ENCODE peak calls at places on chromosomes 6 and 20, in eight cellular contexts. One of them, this sample, is unnamed.

GRCh38 chr20:45358282-45359068 is 4.5 kb upstream of the SYS1 start:
- DNase-seq in ovary: peak
- DNase-seq in colonic mucosa: no peak
- DNase-seq in kidney tubule cell: peak
- DNase-seq in RPMI8226: no peak
- DNase-seq in PC-3: no peak
- DNase-seq in AG10803: peak
- DNase-seq in NCI-H460: no peak
- DNase-seq in this sample: no peak

GRCh38 chr6:137968901-137969300 is 101.8 kb downstream of the TNFAIP3 start:
- DNase-seq in ovary: no peak
- DNase-seq in colonic mucosa: no peak
- DNase-seq in kidney tubule cell: no peak
- DNase-seq in RPMI8226: no peak
- DNase-seq in PC-3: no peak
- DNase-seq in AG10803: no peak
- DNase-seq in NCI-H460: no peak
- DNase-seq in this sample: no peak

GRCh38 chr20:4684837-4685413 is 36.8 kb upstream of the PRND start:
- DNase-seq in ovary: peak
- DNase-seq in colonic mucosa: no peak
- DNase-seq in kidney tubule cell: peak
- DNase-seq in RPMI8226: no peak
- DNase-seq in PC-3: peak
- DNase-seq in AG10803: no peak
- DNase-seq in NCI-H460: no peak
- DNase-seq in this sample: no peak

GRCh38 chr6:128882991-128883571 is at the start of gene LAMA2:
- DNase-seq in ovary: peak
- DNase-seq in colonic mucosa: peak
- DNase-seq in kidney tubule cell: peak
- DNase-seq in RPMI8226: no peak
- DNase-seq in PC-3: no peak
- DNase-seq in AG10803: peak
- DNase-seq in NCI-H460: no peak
- DNase-seq in this sample: no peak

GRCh38 chr6:157823001-157823522 is at the start of gene SNX9:
- DNase-seq in ovary: peak
- DNase-seq in colonic mucosa: peak
- DNase-seq in kidney tubule cell: peak
- DNase-seq in RPMI8226: peak
- DNase-seq in PC-3: peak
- DNase-seq in AG10803: peak
- DNase-seq in NCI-H460: peak
- DNase-seq in this sample: no peak

GRCh38 chr6:38153946-38154345 is 334.4 kb downstream of the ZFAND3 start:
- DNase-seq in ovary: no peak
- DNase-seq in colonic mucosa: no peak
- DNase-seq in kidney tubule cell: no peak
- DNase-seq in RPMI8226: no peak
- DNase-seq in PC-3: no peak
- DNase-seq in AG10803: no peak
- DNase-seq in NCI-H460: no peak
- DNase-seq in this sample: no peak

GRCh38 chr20:38997622-38998021 is 35.5 kb downstream of the DHX35 start:
- DNase-seq in ovary: no peak
- DNase-seq in colonic mucosa: no peak
- DNase-seq in kidney tubule cell: no peak
- DNase-seq in RPMI8226: no peak
- DNase-seq in PC-3: no peak
- DNase-seq in AG10803: no peak
- DNase-seq in NCI-H460: no peak
- DNase-seq in this sample: no peak

GRCh38 chr6:97133071-97133470 is 149.9 kb downstream of the MMS22L start:
- DNase-seq in ovary: no peak
- DNase-seq in colonic mucosa: no peak
- DNase-seq in kidney tubule cell: peak
- DNase-seq in RPMI8226: peak
- DNase-seq in PC-3: peak
- DNase-seq in AG10803: no peak
- DNase-seq in NCI-H460: no peak
- DNase-seq in this sample: no peak

GRCh38 chr6:69122407-69122773 is 487.3 kb downstream of the ADGRB3 start:
- DNase-seq in ovary: no peak
- DNase-seq in colonic mucosa: no peak
- DNase-seq in kidney tubule cell: no peak
- DNase-seq in RPMI8226: no peak
- DNase-seq in PC-3: no peak
- DNase-seq in AG10803: no peak
- DNase-seq in NCI-H460: no peak
- DNase-seq in this sample: no peak

GRCh38 chr6:37514840-37515239 is 15.1 kb upstream of the CCDC167 start:
- DNase-seq in ovary: no peak
- DNase-seq in colonic mucosa: no peak
- DNase-seq in kidney tubule cell: no peak
- DNase-seq in RPMI8226: no peak
- DNase-seq in PC-3: no peak
- DNase-seq in AG10803: no peak
- DNase-seq in NCI-H460: no peak
- DNase-seq in this sample: no peak

GRCh38 chr20:37734228-37734980 is 40.6 kb downstream of the CTNNBL1 start:
- DNase-seq in ovary: no peak
- DNase-seq in colonic mucosa: no peak
- DNase-seq in kidney tubule cell: no peak
- DNase-seq in RPMI8226: no peak
- DNase-seq in PC-3: no peak
- DNase-seq in AG10803: peak
- DNase-seq in NCI-H460: no peak
- DNase-seq in this sample: no peak

GRCh38 chr20:35318502-35319157 is 26.4 kb upstream of the FAM83C start:
- DNase-seq in ovary: no peak
- DNase-seq in colonic mucosa: peak
- DNase-seq in kidney tubule cell: peak
- DNase-seq in RPMI8226: no peak
- DNase-seq in PC-3: peak
- DNase-seq in AG10803: peak
- DNase-seq in NCI-H460: no peak
- DNase-seq in this sample: peak

GRCh38 chr6:7052441-7052936 is 55.3 kb upstream of the RREB1 start:
- DNase-seq in ovary: peak
- DNase-seq in colonic mucosa: peak
- DNase-seq in kidney tubule cell: peak
- DNase-seq in RPMI8226: peak
- DNase-seq in PC-3: peak
- DNase-seq in AG10803: peak
- DNase-seq in NCI-H460: no peak
- DNase-seq in this sample: no peak

GRCh38 chr6:111564482-111564945 is 41.2 kb downstream of the TRAF3IP2 start:
- DNase-seq in ovary: no peak
- DNase-seq in colonic mucosa: no peak
- DNase-seq in kidney tubule cell: peak
- DNase-seq in RPMI8226: no peak
- DNase-seq in PC-3: peak
- DNase-seq in AG10803: peak
- DNase-seq in NCI-H460: no peak
- DNase-seq in this sample: no peak

GRCh38 chr20:31987744-31988143 is 19.8 kb downstream of the XKR7 start:
- DNase-seq in ovary: no peak
- DNase-seq in colonic mucosa: no peak
- DNase-seq in kidney tubule cell: peak
- DNase-seq in RPMI8226: no peak
- DNase-seq in PC-3: peak
- DNase-seq in AG10803: no peak
- DNase-seq in NCI-H460: no peak
- DNase-seq in this sample: peak

GRCh38 chr6:136052046-136052445 is 198.1 kb downstream of the MTFR2 start:
- DNase-seq in ovary: no peak
- DNase-seq in colonic mucosa: no peak
- DNase-seq in kidney tubule cell: no peak
- DNase-seq in RPMI8226: no peak
- DNase-seq in PC-3: no peak
- DNase-seq in AG10803: no peak
- DNase-seq in NCI-H460: no peak
- DNase-seq in this sample: no peak

This sample was measured in Panc1.